ENCODE peak calls at places on chromosome 16, in four cellular contexts. V is left ventricle myocardium inferior, K is tibial nerve, Y is small intestine. D is an unnamed sample.
A peak's percentile ranks its signal among the peaks of the same experiment; 100 is the strongest.

GRCh38 chr16:22814330-22815105 is 556 bp downstream of the HS3ST2 start:
- DNase-seq in V (no peak), K (no peak), Y (no peak), D (no peak)

GRCh38 chr16:21950782-21951521 is 2.2 kb upstream of the UQCRC2 start:
- DNase-seq in V (no peak), K (no peak), Y (peak; percentile 46), D (peak; percentile 12)

GRCh38 chr16:12538667-12539081 is 265.0 kb downstream of the CPPED1 start:
- DNase-seq in V (no peak), K (no peak), Y (no peak), D (no peak)

GRCh38 chr16:51155901-51156810 is 5.1 kb upstream of the SALL1 start:
- DNase-seq in V (no peak), K (no peak), Y (no peak), D (peak; percentile 70)

GRCh38 chr16:11034005-11034404 is 89.6 kb downstream of the CLEC16A start:
- DNase-seq in V (no peak), K (no peak), Y (no peak), D (no peak)

GRCh38 chr16:20901441-20902112 is 1.0 kb downstream of the LYRM1 start:
- DNase-seq in V (peak; percentile 44), K (peak; percentile 34), Y (peak; percentile 42), D (no peak)

GRCh38 chr16:67029249-67030096 is 524 bp downstream of the CBFB start:
- DNase-seq in V (peak; percentile 74), K (peak; percentile 40), Y (peak; percentile 57), D (peak; percentile 50)

GRCh38 chr16:12588510-12588909 is 215.2 kb downstream of the CPPED1 start:
- DNase-seq in V (no peak), K (no peak), Y (no peak), D (no peak)

GRCh38 chr16:26058326-26058725 is 366.6 kb downstream of the HS3ST4 start:
- DNase-seq in V (no peak), K (no peak), Y (no peak), D (no peak)

GRCh38 chr16:70453117-70453890 is 1.1 kb upstream of the FCSK start:
- DNase-seq in V (no peak), K (no peak), Y (no peak), D (no peak)
- H3K4me3 ChIP-seq in V (peak overlapping the region; percentile 99), K (peak overlapping the region; percentile 67), Y (no peak overlapping the region), D (peak overlapping the region; percentile 72)

DNA sequence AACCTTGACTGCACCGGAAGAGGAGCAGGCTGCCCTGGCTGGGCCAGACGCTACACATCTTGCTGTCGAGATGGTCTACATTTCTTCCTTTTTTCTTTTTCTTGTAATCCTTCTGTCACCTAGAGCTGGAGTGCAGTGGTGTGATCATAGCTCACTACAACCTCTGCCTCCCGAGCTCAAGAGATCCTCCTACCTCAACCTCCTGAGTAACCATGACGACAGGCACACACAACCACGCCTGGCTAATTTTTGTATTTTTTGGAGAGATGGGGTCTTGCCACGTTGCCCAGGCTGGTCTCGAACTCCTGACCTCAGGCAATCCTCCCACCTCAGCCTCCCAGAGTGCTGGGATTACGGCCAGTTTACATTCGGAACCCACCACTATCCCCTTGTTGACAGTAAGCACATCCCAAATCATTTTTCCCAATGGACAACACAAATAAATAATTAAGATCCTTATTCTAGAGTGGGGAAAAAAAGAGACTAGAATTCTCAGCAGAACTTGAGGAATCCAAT is 79.0 kb downstream of the ANKRD11 start:
- DNase-seq in V (no peak), K (no peak), Y (no peak), D (no peak)
- H3K4me1 ChIP-seq in V (peaks cover 92% of the 10 kb centered on the region), K (peaks cover 67% of the 10 kb centered on the region), Y (peaks cover 29% of the 10 kb centered on the region), D (peaks cover 17% of the 10 kb centered on the region)

GRCh38 chr16:81485225-81485624 is 40.6 kb downstream of the CMIP start:
- DNase-seq in V (no peak), K (no peak), Y (peak; percentile 47), D (no peak)
- H3K4me3 ChIP-seq in V (no peak overlapping the region), K (no peak overlapping the region), Y (no peak overlapping the region), D (no peak overlapping the region)

GRCh38 chr16:85513180-85513579 is 99.9 kb upstream of the GSE1 start:
- DNase-seq in V (no peak), K (no peak), Y (no peak), D (no peak)
- H3K4me1 ChIP-seq in V (peaks cover 29% of the 10 kb centered on the region), K (peaks cover 20% of the 10 kb centered on the region), Y (peaks cover 3% of the 10 kb centered on the region), D (peaks cover 28% of the 10 kb centered on the region)

DNA sequence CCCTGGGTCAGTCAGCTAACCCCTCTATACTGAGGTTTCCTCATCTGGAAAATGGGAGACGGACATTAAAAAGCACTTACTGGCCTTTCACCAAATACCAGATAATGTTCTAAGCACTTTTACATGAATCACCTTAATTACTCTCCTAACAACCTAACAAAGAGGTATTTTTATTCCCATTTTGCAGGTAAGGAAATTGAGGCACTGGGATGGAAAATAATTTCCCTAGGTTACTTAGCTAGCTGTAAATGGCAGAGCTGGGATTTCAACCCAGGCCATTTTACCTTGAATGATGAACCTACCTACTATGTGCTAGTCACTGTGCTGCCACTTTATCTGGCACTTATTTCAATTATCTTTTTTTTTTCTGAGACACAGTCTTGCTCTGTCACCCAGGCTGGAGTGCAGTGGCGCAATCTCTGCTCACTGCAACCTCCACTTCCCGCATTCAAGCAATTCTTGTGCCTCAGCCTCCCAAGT is 3.7 kb downstream of the KIF22 start:
- DNase-seq in V (no peak), K (no peak), Y (no peak), D (no peak)
- H3K4me3 ChIP-seq in V (no peak overlapping the region), K (no peak overlapping the region), Y (no peak overlapping the region), D (no peak overlapping the region)

GRCh38 chr16:89355036-89355435 is 135.3 kb downstream of the ANKRD11 start:
- DNase-seq in V (no peak), K (no peak), Y (no peak), D (no peak)

GRCh38 chr16:89355686-89356085 is 134.7 kb downstream of the ANKRD11 start:
- DNase-seq in V (no peak), K (no peak), Y (no peak), D (no peak)

GRCh38 chr16:89358030-89359005 is 132.0 kb downstream of the ANKRD11 start:
- DNase-seq in V (no peak), K (no peak), Y (peak; percentile 85), D (no peak)

GRCh38 chr16:89357460-89357859 is 132.9 kb downstream of the ANKRD11 start:
- DNase-seq in V (peak; percentile 55), K (no peak), Y (peak; percentile 64), D (no peak)

DNA sequence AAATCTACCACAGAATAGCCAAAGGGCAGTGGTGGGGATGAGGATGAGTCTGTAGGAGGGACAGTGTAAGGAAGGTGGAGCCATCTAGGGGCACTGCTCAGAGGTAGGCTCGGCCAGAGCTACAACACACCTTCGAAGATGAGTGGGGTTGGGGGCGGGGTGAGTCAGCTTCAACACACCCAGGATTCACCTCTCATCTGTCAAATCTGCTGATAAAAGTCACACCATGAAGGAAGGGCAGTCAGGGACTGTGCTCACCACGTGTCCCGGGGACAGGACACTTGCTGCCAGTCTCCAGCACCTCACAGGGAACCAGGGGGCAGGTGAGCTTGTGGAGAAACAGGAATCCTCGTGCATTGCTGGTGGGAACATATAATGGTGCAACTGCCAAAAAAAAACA is 133.3 kb downstream of the ANKRD11 start:
- DNase-seq in V (no peak), K (no peak), Y (peak; percentile 35), D (no peak)
- H3K4me1 ChIP-seq in V (peaks cover 100% of the 10 kb centered on the region), K (peaks cover 35% of the 10 kb centered on the region), Y (peaks cover 16% of the 10 kb centered on the region), D (no peaks in the 10 kb centered on the region)

DNA sequence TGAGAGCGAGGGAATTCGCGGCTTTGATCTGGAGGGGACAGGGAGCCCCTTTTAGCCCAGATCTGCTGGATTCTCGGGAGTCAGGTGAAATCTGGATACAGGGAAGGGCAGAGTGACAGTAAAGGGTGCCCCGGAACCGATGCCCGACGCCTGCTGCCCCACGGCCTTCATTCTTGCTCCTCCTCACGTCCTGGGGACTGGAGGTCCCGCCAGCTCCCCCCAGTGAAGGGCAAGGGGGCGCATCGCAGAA is 596 bp downstream of the OR1F1 start:
- DNase-seq in V (no peak), K (no peak), Y (no peak), D (no peak)
- H3K4me3 ChIP-seq in V (peak overlapping the region; percentile 46), K (no peak overlapping the region), Y (no peak overlapping the region), D (peak overlapping the region; percentile 43)

GRCh38 chr16:48541108-48541786 is 68.7 kb downstream of the N4BP1 start:
- DNase-seq in V (no peak), K (no peak), Y (no peak), D (no peak)
- H3K4me1 ChIP-seq in V (peaks cover 53% of the 10 kb centered on the region), K (peaks cover 33% of the 10 kb centered on the region), Y (no peaks in the 10 kb centered on the region), D (peaks cover 13% of the 10 kb centered on the region)

DNA sequence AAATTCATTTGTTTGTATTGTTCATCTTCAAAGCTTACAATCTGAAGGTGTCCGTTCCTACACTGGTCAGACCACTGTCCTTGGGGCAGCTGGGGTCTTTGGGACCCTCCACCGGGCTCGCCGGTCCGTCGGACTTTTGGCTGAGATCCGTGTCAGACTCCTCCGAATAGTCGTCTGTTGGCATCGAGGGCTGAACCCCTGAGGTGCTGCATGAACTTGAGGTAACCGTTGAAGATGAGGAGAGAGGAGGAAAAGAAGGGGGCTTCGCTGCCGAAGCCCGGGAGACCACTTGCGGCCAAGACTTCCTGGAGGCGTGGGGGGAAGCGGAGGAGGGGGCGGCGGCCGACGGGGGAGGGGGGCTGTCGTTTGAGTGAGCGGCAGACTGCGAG is 260.8 kb downstream of the ZFHX3 start:
- DNase-seq in V (no peak), K (no peak), Y (no peak), D (no peak)
- H3K4me3 ChIP-seq in V (peak overlapping the region; percentile 57), K (peak overlapping the region; percentile 41), Y (peak overlapping the region; percentile 24), D (peak overlapping the region; percentile 34)